ENCODE peak calls at places on chromosomes 4 and X, in six cellular contexts. B is tibial nerve, Z is A549, Q is GM12878, G is stomach, C is ovary. I is an unnamed sample.
A peak's percentile ranks its signal among the peaks of the same experiment; 100 is the strongest.

GRCh38 chr4:79232555-79232954 is 93.3 kb downstream of the NAA11 start:
- DNase-seq in B (no peak), Q (no peak), G (no peak), C (no peak), Z (no peak), I (no peak)

GRCh38 chrX:7448123-7448522 is 300.2 kb upstream of the PUDP start:
- DNase-seq in B (no peak), C (no peak), Q (no peak), G (no peak), Z (no peak), I (no peak)

GRCh38 chr4:39469429-39470077 is 10.7 kb downstream of the LIAS start:
- DNase-seq in Z (peak; percentile 41), G (no peak), C (peak; percentile 51), B (peak; percentile 54), Q (peak; percentile 48), I (no peak)

GRCh38 chr4:67712000-67712625 is 11.2 kb upstream of the UBA6 start:
- DNase-seq in B (no peak), G (no peak), C (no peak), Q (no peak), Z (no peak), I (no peak)

GRCh38 chr4:148265627-148266026 is 176.6 kb downstream of the NR3C2 start:
- DNase-seq in G (no peak), Q (no peak), B (no peak), Z (no peak), C (no peak), I (no peak)

GRCh38 chrX:87489071-87489470 is 28.5 kb upstream of the KLHL4 start:
- DNase-seq in G (no peak), Q (no peak), Z (no peak), B (no peak), C (no peak), I (no peak)

GRCh38 chr4:8538703-8539567 is 41.3 kb upstream of the GPR78 start:
- DNase-seq in Q (no peak), B (no peak), C (no peak), G (peak; percentile 63), Z (peak; percentile 62), I (no peak)

GRCh38 chr4:35534946-35535345 is 709.4 kb downstream of the ARAP2 start:
- DNase-seq in Z (no peak), G (no peak), B (no peak), C (no peak), Q (no peak), I (no peak)

GRCh38 chrX:18010251-18010650 is 149.2 kb upstream of the RAI2 start:
- DNase-seq in Q (no peak), Z (no peak), G (no peak), B (no peak), C (no peak), I (no peak)

GRCh38 chr4:15875663-15876460 is 62.7 kb downstream of the FGFBP1 start:
- DNase-seq in G (no peak), C (no peak), Q (no peak), Z (no peak), B (no peak), I (no peak)

GRCh38 chr4:15870079-15870478 is 68.5 kb downstream of the FGFBP1 start:
- DNase-seq in C (no peak), G (no peak), B (no peak), Q (no peak), Z (no peak), I (no peak)

GRCh38 chr4:15870921-15871664 is 67.4 kb downstream of the FGFBP1 start:
- DNase-seq in Q (no peak), B (no peak), G (no peak), Z (no peak), C (no peak), I (no peak)

GRCh38 chr4:15874671-15875070 is 63.9 kb downstream of the FGFBP1 start:
- DNase-seq in C (no peak), Q (no peak), G (no peak), Z (no peak), B (no peak), I (no peak)

DNA sequence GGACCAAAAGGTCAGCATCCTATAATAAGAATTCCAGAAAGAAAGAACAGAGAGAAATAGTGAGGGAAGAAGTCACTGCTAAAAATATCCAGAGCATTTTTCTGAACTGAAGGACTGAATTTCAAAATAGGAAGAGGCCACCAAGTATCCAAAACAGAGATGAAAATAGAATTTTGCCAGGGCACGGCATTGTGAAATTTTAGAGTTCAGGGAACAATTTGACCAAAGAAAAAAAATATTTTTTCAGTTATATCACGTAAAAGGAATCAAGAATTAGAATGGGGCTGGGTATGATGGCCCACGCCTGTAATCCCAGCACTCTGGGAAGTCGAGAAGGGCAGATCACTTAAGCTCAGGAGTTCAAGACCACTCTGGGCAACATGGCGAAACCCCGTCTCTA is 65.4 kb downstream of the FGFBP1 start:
- DNase-seq in C (no peak), B (peak; percentile 33), Z (no peak), G (no peak), Q (no peak), I (no peak)
- H3K4me1 ChIP-seq in C (peaks cover 1% of the 10 kb centered on the region), B (no peaks in the 10 kb centered on the region), Z (no peaks in the 10 kb centered on the region), G (no peaks in the 10 kb centered on the region), Q (no peaks in the 10 kb centered on the region), I (no peaks in the 10 kb centered on the region)

GRCh38 chr4:1245481-1246051 is 3.4 kb downstream of the CTBP1 start:
- DNase-seq in C (no peak), Z (no peak), G (no peak), B (no peak), Q (no peak), I (peak; percentile 6)
- TF ChIP-seq EP300 in C (no peak), Z (no peak), G (no peak), B (no peak), Q (no peak), I (no peak)

GRCh38 chr4:6280365-6280996 is 10.8 kb downstream of the WFS1 start:
- DNase-seq in Q (no peak), Z (no peak), G (no peak), B (no peak), C (peak; percentile 39), I (no peak)

GRCh38 chr4:6277935-6278800 is 8.5 kb downstream of the WFS1 start:
- DNase-seq in B (no peak), G (no peak), Q (no peak), Z (no peak), C (peak; percentile 46), I (no peak)

GRCh38 chr4:6279582-6280289 is 10.1 kb downstream of the WFS1 start:
- DNase-seq in G (no peak), B (no peak), Z (no peak), Q (no peak), C (no peak), I (no peak)

GRCh38 chr4:6277139-6277802 is 7.6 kb downstream of the WFS1 start:
- DNase-seq in B (no peak), C (peak; percentile 79), Z (no peak), G (no peak), Q (no peak), I (no peak)

DNA sequence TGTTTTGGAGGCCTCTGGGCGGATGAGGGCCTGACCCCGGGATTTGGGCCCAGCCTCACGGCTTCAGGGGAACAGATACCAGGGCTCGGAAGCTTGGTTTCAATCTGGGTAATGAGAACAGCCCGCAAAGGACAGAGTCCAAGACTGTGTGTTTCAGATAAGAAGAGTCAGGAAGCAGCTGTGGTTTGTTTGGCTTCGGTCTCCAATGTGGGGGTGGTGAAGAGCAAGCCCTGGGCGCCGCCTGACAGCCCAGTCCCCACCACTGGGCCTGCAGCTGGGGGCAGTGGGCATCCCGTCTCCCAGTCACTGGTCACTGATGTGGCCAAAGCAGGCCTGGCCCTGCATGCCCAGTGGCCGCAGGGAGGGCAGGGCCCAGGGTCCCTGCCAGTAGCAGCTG is 9.1 kb downstream of the WFS1 start:
- DNase-seq in Q (peak; percentile 42), C (peak; percentile 82), G (no peak), Z (no peak), B (no peak), I (peak; percentile 56)
- H3K4me1 ChIP-seq in Q (peaks cover 15% of the 10 kb centered on the region), C (peaks cover 71% of the 10 kb centered on the region), G (peaks cover 75% of the 10 kb centered on the region), Z (no peaks in the 10 kb centered on the region), B (peaks cover 38% of the 10 kb centered on the region), I (peaks cover 61% of the 10 kb centered on the region)

GRCh38 chr4:184732126-184732525 is 1.8 kb downstream of the CENPU start:
- DNase-seq in C (no peak), Q (no peak), B (no peak), G (no peak), Z (no peak), I (no peak)

GRCh38 chr4:184728858-184729257 is 5.0 kb downstream of the CENPU start:
- DNase-seq in B (no peak), Q (no peak), Z (no peak), C (no peak), G (no peak), I (no peak)

GRCh38 chr4:184731056-184731455 is 2.8 kb downstream of the CENPU start:
- DNase-seq in B (no peak), C (no peak), G (no peak), Q (no peak), Z (no peak), I (no peak)

GRCh38 chr4:184734758-184735157 is 862 bp upstream of the CENPU start:
- DNase-seq in Z (no peak), B (no peak), Q (no peak), C (no peak), G (no peak), I (no peak)

GRCh38 chr4:184733654-184734524 is at the start of gene CENPU:
- DNase-seq in Z (peak; percentile 91), B (peak; percentile 90), C (peak; percentile 97), G (peak; percentile 96), Q (peak; percentile 94), I (peak; percentile 97)
- TF ChIP-seq EP300 in Z (no peak), B (peak; percentile 95), C (no peak), G (no peak), Q (no peak), I (peak; percentile 18)

DNA sequence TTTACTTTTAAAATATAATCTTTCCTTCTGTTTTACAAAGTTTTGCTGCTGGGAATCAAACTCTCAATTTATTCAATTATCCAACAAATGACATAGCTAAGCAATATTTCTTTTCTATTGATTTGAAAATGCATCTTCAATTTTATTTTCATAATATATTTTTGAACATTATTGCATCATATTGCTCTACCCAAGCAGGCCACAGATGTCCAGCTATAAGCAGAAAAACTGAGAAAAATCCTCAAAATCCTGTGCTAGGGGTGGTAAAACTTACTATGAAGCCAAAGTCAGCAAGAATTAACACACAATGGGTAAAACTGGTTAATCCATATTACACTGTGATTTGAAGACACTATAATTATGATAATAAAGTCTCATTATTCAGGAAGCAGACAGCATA is 5.0 kb downstream of the TIFA start:
- DNase-seq in C (no peak), B (no peak), G (no peak), Z (no peak), Q (no peak), I (no peak)
- H3K4me1 ChIP-seq in C (peaks cover 4% of the 10 kb centered on the region), B (no peaks in the 10 kb centered on the region), G (peaks cover 17% of the 10 kb centered on the region), Z (peaks cover 5% of the 10 kb centered on the region), Q (peaks cover 26% of the 10 kb centered on the region), I (peaks cover 3% of the 10 kb centered on the region)

GRCh38 chr4:90889171-90889570 is 762.0 kb downstream of the CCSER1 start:
- DNase-seq in C (no peak), G (no peak), Q (no peak), B (no peak), Z (no peak), I (no peak)
- TF ChIP-seq EP300 in C (no peak), G (no peak), Q (no peak), B (no peak), Z (no peak), I (no peak)

DNA sequence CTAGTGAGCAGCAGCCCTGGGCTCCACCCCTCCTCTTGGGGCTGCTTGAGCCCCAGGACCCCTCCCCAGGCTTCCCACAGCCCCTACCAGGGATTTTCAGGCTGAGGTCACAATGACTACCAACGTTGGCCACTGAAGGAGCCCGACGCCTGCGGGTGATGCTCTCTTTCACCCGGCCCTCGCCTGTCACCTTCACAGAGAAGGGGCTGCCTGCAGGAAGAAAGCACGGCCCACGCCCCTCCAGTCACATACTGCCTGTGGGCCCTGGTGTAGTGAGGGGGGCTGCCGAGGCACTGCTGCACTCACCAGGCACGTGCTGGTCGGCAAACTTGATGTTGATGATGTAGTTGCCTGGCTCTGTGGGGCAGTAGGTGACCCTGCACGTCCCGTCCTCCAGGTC is 22.0 kb downstream of the FLNA start:
- DNase-seq in G (no peak), B (no peak), C (no peak), Q (no peak), Z (no peak), I (no peak)
- H3K4me1 ChIP-seq in G (peaks cover 15% of the 10 kb centered on the region), B (no peaks in the 10 kb centered on the region), C (no peaks in the 10 kb centered on the region), Q (no peaks in the 10 kb centered on the region), Z (peaks cover 75% of the 10 kb centered on the region), I (peaks cover 11% of the 10 kb centered on the region)